ENCODE peak calls at places on chromosome 12, in six cellular contexts. One of them, this sample, is unnamed.

GRCh38 chr12:5441497-5442236 is 9.8 kb downstream of the NTF3 start:
- DNase-seq in HCT116: no peak
- DNase-seq in ovary: no peak
- DNase-seq in IMR-90: peak; percentile 81
- DNase-seq in heart left ventricle: no peak
- DNase-seq in uterus: no peak
- DNase-seq in this sample: no peak

GRCh38 chr12:63843613-63844390 is 698 bp upstream of the SRGAP1 start:
- DNase-seq in HCT116: peak; percentile 86
- DNase-seq in ovary: peak; percentile 93
- DNase-seq in IMR-90: peak; percentile 96
- DNase-seq in heart left ventricle: peak; percentile 92
- DNase-seq in uterus: peak; percentile 94
- DNase-seq in this sample: peak; percentile 74

GRCh38 chr12:40152783-40153383 is 47.0 kb upstream of the SLC2A13 start:
- DNase-seq in HCT116: peak; percentile 24
- DNase-seq in ovary: no peak
- DNase-seq in IMR-90: peak; percentile 32
- DNase-seq in heart left ventricle: peak; percentile 33
- DNase-seq in uterus: peak; percentile 30
- DNase-seq in this sample: peak; percentile 21

GRCh38 chr12:24014240-24014639 is 64.8 kb upstream of the SOX5 start:
- DNase-seq in HCT116: no peak
- DNase-seq in ovary: no peak
- DNase-seq in IMR-90: no peak
- DNase-seq in heart left ventricle: no peak
- DNase-seq in uterus: no peak
- DNase-seq in this sample: no peak

GRCh38 chr12:1584326-1584725 is 10.1 kb downstream of the FBXL14 start:
- DNase-seq in HCT116: no peak
- DNase-seq in ovary: no peak
- DNase-seq in IMR-90: no peak
- DNase-seq in heart left ventricle: no peak
- DNase-seq in uterus: no peak
- DNase-seq in this sample: no peak

GRCh38 chr12:112584266-112584722 is 165.5 kb downstream of the PTPN11 start:
- DNase-seq in HCT116: peak; percentile 41
- DNase-seq in ovary: no peak
- DNase-seq in IMR-90: no peak
- DNase-seq in heart left ventricle: no peak
- DNase-seq in uterus: no peak
- DNase-seq in this sample: no peak

GRCh38 chr12:108017658-108018057 is 111.4 kb upstream of the WSCD2 start:
- DNase-seq in HCT116: no peak
- DNase-seq in ovary: no peak
- DNase-seq in IMR-90: no peak
- DNase-seq in heart left ventricle: no peak
- DNase-seq in uterus: no peak
- DNase-seq in this sample: no peak

GRCh38 chr12:62834971-62835547 is 99.9 kb downstream of the PPM1H start:
- DNase-seq in HCT116: peak; percentile 24
- DNase-seq in ovary: peak; percentile 56
- DNase-seq in IMR-90: peak; percentile 31
- DNase-seq in heart left ventricle: no peak
- DNase-seq in uterus: peak; percentile 41
- DNase-seq in this sample: no peak

GRCh38 chr12:6952121-6952859 is 1.1 kb downstream of the PTPN6 start:
- DNase-seq in HCT116: no peak
- DNase-seq in ovary: no peak
- DNase-seq in IMR-90: no peak
- DNase-seq in heart left ventricle: no peak
- DNase-seq in uterus: no peak
- DNase-seq in this sample: no peak

GRCh38 chr12:54420766-54421144 is 1.7 kb upstream of the ITGA5 start:
- DNase-seq in HCT116: no peak
- DNase-seq in ovary: no peak
- DNase-seq in IMR-90: no peak
- DNase-seq in heart left ventricle: no peak
- DNase-seq in uterus: peak; percentile 62
- DNase-seq in this sample: peak; percentile 56

GRCh38 chr12:58064681-58065080 is 123.3 kb downstream of the ATP23 start:
- DNase-seq in HCT116: no peak
- DNase-seq in ovary: no peak
- DNase-seq in IMR-90: no peak
- DNase-seq in heart left ventricle: no peak
- DNase-seq in uterus: no peak
- DNase-seq in this sample: no peak

GRCh38 chr12:115443351-115443938 is 759.5 kb upstream of the TBX3 start:
- DNase-seq in HCT116: no peak
- DNase-seq in ovary: no peak
- DNase-seq in IMR-90: no peak
- DNase-seq in heart left ventricle: no peak
- DNase-seq in uterus: no peak
- DNase-seq in this sample: no peak

GRCh38 chr12:107450541-107450940 is 235.1 kb upstream of the PWP1 start:
- DNase-seq in HCT116: no peak
- DNase-seq in ovary: no peak
- DNase-seq in IMR-90: no peak
- DNase-seq in heart left ventricle: no peak
- DNase-seq in uterus: no peak
- DNase-seq in this sample: no peak

GRCh38 chr12:6078378-6079083 is 45.9 kb downstream of the VWF start:
- DNase-seq in HCT116: no peak
- DNase-seq in ovary: no peak
- DNase-seq in IMR-90: no peak
- DNase-seq in heart left ventricle: no peak
- DNase-seq in uterus: no peak
- DNase-seq in this sample: no peak

GRCh38 chr12:64733857-64734256 is 25.3 kb downstream of the GNS start:
- DNase-seq in HCT116: peak; percentile 23
- DNase-seq in ovary: no peak
- DNase-seq in IMR-90: no peak
- DNase-seq in heart left ventricle: peak; percentile 73
- DNase-seq in uterus: no peak
- DNase-seq in this sample: peak; percentile 17

GRCh38 chr12:64560395-64561301 is 49.6 kb upstream of the RASSF3 start:
- DNase-seq in HCT116: peak; percentile 8
- DNase-seq in ovary: peak; percentile 37
- DNase-seq in IMR-90: peak; percentile 100
- DNase-seq in heart left ventricle: no peak
- DNase-seq in uterus: peak; percentile 37
- DNase-seq in this sample: no peak

GRCh38 chr12:132605055-132605441 is 5.3 kb downstream of the LRCOL1 start:
- DNase-seq in HCT116: no peak
- DNase-seq in ovary: no peak
- DNase-seq in IMR-90: no peak
- DNase-seq in heart left ventricle: no peak
- DNase-seq in uterus: no peak
- DNase-seq in this sample: no peak

GRCh38 chr12:37720846-37721245 is 595.7 kb upstream of the ALG10B start:
- DNase-seq in HCT116: no peak
- DNase-seq in ovary: no peak
- DNase-seq in IMR-90: no peak
- DNase-seq in heart left ventricle: no peak
- DNase-seq in uterus: no peak
- DNase-seq in this sample: no peak

GRCh38 chr12:7929069-7929792 is 6.8 kb downstream of the SLC2A3 start:
- DNase-seq in HCT116: no peak
- DNase-seq in ovary: no peak
- DNase-seq in IMR-90: no peak
- DNase-seq in heart left ventricle: no peak
- DNase-seq in uterus: no peak
- DNase-seq in this sample: no peak

GRCh38 chr12:27009926-27010325 is 4.3 kb downstream of the TM7SF3 start:
- DNase-seq in HCT116: no peak
- DNase-seq in ovary: no peak
- DNase-seq in IMR-90: no peak
- DNase-seq in heart left ventricle: no peak
- DNase-seq in uterus: no peak
- DNase-seq in this sample: no peak

GRCh38 chr12:54052745-54053624 is 650 bp upstream of the HOXC4 start:
- DNase-seq in HCT116: no peak
- DNase-seq in ovary: peak; percentile 28
- DNase-seq in IMR-90: no peak
- DNase-seq in heart left ventricle: no peak
- DNase-seq in uterus: no peak
- DNase-seq in this sample: no peak

GRCh38 chr12:4140607-4141301 is 132.8 kb upstream of the CCND2 start:
- DNase-seq in HCT116: no peak
- DNase-seq in ovary: no peak
- DNase-seq in IMR-90: no peak
- DNase-seq in heart left ventricle: no peak
- DNase-seq in uterus: no peak
- DNase-seq in this sample: no peak

GRCh38 chr12:104288635-104289258 is 14.8 kb upstream of the EID3 start:
- DNase-seq in HCT116: peak; percentile 73
- DNase-seq in ovary: peak; percentile 77
- DNase-seq in IMR-90: peak; percentile 77
- DNase-seq in heart left ventricle: peak; percentile 79
- DNase-seq in uterus: peak; percentile 81
- DNase-seq in this sample: peak; percentile 93

GRCh38 chr12:124044809-124045321 is 71.8 kb downstream of the ZNF664 start:
- DNase-seq in HCT116: no peak
- DNase-seq in ovary: no peak
- DNase-seq in IMR-90: no peak
- DNase-seq in heart left ventricle: no peak
- DNase-seq in uterus: no peak
- DNase-seq in this sample: no peak
- H3K4me3 ChIP-seq in HCT116: no peak overlapping the region
- H3K4me3 ChIP-seq in ovary: no peak overlapping the region
- H3K4me3 ChIP-seq in IMR-90: no peak overlapping the region
- H3K4me3 ChIP-seq in heart left ventricle: no peak overlapping the region
- H3K4me3 ChIP-seq in uterus: no peak overlapping the region
- H3K4me3 ChIP-seq in this sample: no peak overlapping the region

GRCh38 chr12:47783024-47783755 is 10.2 kb downstream of the SLC48A1 start:
- DNase-seq in HCT116: no peak
- DNase-seq in ovary: no peak
- DNase-seq in IMR-90: no peak
- DNase-seq in heart left ventricle: no peak
- DNase-seq in uterus: no peak
- DNase-seq in this sample: no peak
- H3K4me1 ChIP-seq in HCT116: peaks cover 3% of the 10 kb centered on the region
- H3K4me1 ChIP-seq in ovary: peaks cover 4% of the 10 kb centered on the region
- H3K4me1 ChIP-seq in IMR-90: no peaks in the 10 kb centered on the region
- H3K4me1 ChIP-seq in heart left ventricle: peaks cover 29% of the 10 kb centered on the region
- H3K4me1 ChIP-seq in uterus: no peaks in the 10 kb centered on the region
- H3K4me1 ChIP-seq in this sample: peaks cover 18% of the 10 kb centered on the region

GRCh38 chr12:101695698-101696097 is 1.7 kb upstream of the CHPT1 start:
- DNase-seq in HCT116: no peak
- DNase-seq in ovary: no peak
- DNase-seq in IMR-90: peak; percentile 59
- DNase-seq in heart left ventricle: no peak
- DNase-seq in uterus: no peak
- DNase-seq in this sample: no peak

GRCh38 chr12:101697930-101698781 is 716 bp downstream of the CHPT1 start:
- DNase-seq in HCT116: no peak
- DNase-seq in ovary: peak; percentile 42
- DNase-seq in IMR-90: peak; percentile 7
- DNase-seq in heart left ventricle: peak; percentile 46
- DNase-seq in uterus: peak; percentile 59
- DNase-seq in this sample: peak; percentile 76

GRCh38 chr12:101698782-101699347 is 1.4 kb downstream of the CHPT1 start:
- DNase-seq in HCT116: no peak
- DNase-seq in ovary: peak; percentile 8
- DNase-seq in IMR-90: peak; percentile 12
- DNase-seq in heart left ventricle: no peak
- DNase-seq in uterus: no peak
- DNase-seq in this sample: peak; percentile 22

GRCh38 chr12:101696477-101697196 is 803 bp upstream of the CHPT1 start:
- DNase-seq in HCT116: no peak
- DNase-seq in ovary: peak; percentile 21
- DNase-seq in IMR-90: no peak
- DNase-seq in heart left ventricle: peak; percentile 67
- DNase-seq in uterus: peak; percentile 33
- DNase-seq in this sample: peak; percentile 87

DNA sequence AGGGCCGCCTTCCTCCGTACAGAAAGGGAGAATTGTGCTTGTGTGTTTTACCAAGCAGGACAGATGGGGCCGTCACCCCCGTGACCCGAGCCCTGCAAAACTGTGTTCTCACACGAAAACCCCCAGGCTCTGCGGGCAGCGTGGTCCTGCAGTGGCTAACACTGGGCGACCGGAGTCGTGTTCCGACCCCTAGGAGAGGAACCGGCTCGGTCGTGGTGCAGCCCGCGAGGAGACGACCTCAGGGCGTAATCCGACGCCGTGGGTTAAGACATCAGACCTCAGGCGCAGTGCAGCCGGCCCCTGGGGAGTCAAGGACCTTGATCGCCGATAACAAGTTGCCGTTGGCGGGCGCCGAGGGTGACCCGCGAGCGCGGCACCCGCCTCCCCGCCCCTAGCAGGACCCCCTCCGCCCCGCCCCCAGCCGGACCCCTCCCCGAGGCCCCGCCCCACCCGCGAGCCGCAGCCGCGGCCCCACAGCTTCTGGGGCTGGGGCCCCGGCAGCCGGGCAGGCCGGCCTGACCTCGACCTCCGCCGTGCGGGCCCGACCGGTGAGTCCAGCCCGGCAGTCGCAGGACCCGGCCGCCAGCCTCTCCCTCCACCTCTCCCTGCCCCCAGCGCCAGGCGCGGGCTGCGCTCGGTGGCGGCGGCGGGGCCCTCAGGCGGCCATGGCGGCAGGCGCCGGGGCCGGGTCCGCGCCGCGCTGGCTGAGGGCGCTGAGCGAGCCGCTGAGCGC is at the start of gene CHPT1:
- DNase-seq in HCT116: no peak
- DNase-seq in ovary: peak; percentile 53
- DNase-seq in IMR-90: peak; percentile 38
- DNase-seq in heart left ventricle: peak; percentile 79
- DNase-seq in uterus: peak; percentile 50
- DNase-seq in this sample: peak; percentile 79
- TF ChIP-seq POLR2A in HCT116: peak; percentile 48
- TF ChIP-seq POLR2A in ovary: peak; percentile 16
- TF ChIP-seq POLR2A in IMR-90: no peak
- TF ChIP-seq POLR2A in heart left ventricle: peak; percentile 57
- TF ChIP-seq POLR2A in uterus: no peak
- TF ChIP-seq POLR2A in this sample: peak; percentile 19

GRCh38 chr12:9509464-9510166 is 98.1 kb downstream of the KLRB1 start:
- DNase-seq in HCT116: peak; percentile 13
- DNase-seq in ovary: no peak
- DNase-seq in IMR-90: peak; percentile 73
- DNase-seq in heart left ventricle: no peak
- DNase-seq in uterus: no peak
- DNase-seq in this sample: no peak
- H3K4me3 ChIP-seq in HCT116: no peak overlapping the region
- H3K4me3 ChIP-seq in ovary: no peak overlapping the region
- H3K4me3 ChIP-seq in IMR-90: no peak overlapping the region
- H3K4me3 ChIP-seq in heart left ventricle: no peak overlapping the region
- H3K4me3 ChIP-seq in uterus: no peak overlapping the region
- H3K4me3 ChIP-seq in this sample: no peak overlapping the region